ENCODE peak calls at places on chromosomes 16 and 17, in seven cellular contexts. M, H, I, U, L, Z and A are unnamed samples.

GRCh38 chr16:83045790-83046189 is 419.0 kb downstream of the CDH13 start:
- DNase-seq in M (no peak), H (no peak), I (no peak), U (no peak), L (no peak), Z (no peak), A (no peak)

GRCh38 chr17:75893305-75894048 is 3.3 kb downstream of the TRIM65 start:
- DNase-seq in M (no peak), H (no peak), I (no peak), U (no peak), L (no peak), Z (no peak), A (no peak)

GRCh38 chr17:12254460-12254859 is 233.8 kb downstream of the MAP2K4 start:
- DNase-seq in M (no peak), H (no peak), I (no peak), U (no peak), L (no peak), Z (no peak), A (no peak)

GRCh38 chr17:48878920-48879898 is 13.4 kb upstream of the ATP5MC1 start:
- DNase-seq in M (peak; percentile 67), H (peak; percentile 63), I (peak; percentile 35), U (peak; percentile 39), L (no peak), Z (no peak), A (peak; percentile 40)

GRCh38 chr16:17434006-17434405 is 36.8 kb downstream of the XYLT1 start:
- DNase-seq in M (no peak), H (no peak), I (no peak), U (no peak), L (no peak), Z (no peak), A (no peak)

GRCh38 chr17:7184647-7185046 is 5.5 kb upstream of the ASGR1 start:
- DNase-seq in M (no peak), H (no peak), I (no peak), U (no peak), L (no peak), Z (no peak), A (no peak)

GRCh38 chr17:39677072-39677471 is 8.8 kb downstream of the PNMT start:
- DNase-seq in M (no peak), H (no peak), I (no peak), U (no peak), L (no peak), Z (no peak), A (no peak)

GRCh38 chr17:28182559-28182958 is 136.4 kb upstream of the TMEM97 start:
- DNase-seq in M (no peak), H (no peak), I (no peak), U (no peak), L (no peak), Z (no peak), A (no peak)

GRCh38 chr16:72723781-72724180 is 324.1 kb downstream of the ZFHX3 start:
- DNase-seq in M (no peak), H (no peak), I (peak; percentile 4), U (no peak), L (no peak), Z (no peak), A (no peak)

GRCh38 chr16:87180069-87180468 is 137.1 kb downstream of the C16orf95 start:
- DNase-seq in M (no peak), H (no peak), I (no peak), U (no peak), L (no peak), Z (no peak), A (no peak)

GRCh38 chr17:58541249-58541648 is 26.8 kb upstream of the MTMR4 start:
- DNase-seq in M (no peak), H (no peak), I (no peak), U (no peak), L (no peak), Z (no peak), A (peak; percentile 26)

GRCh38 chr17:82882715-82883446 is 43.1 kb upstream of the ZNF750 start:
- DNase-seq in M (peak; percentile 71), H (no peak), I (no peak), U (no peak), L (peak; percentile 67), Z (peak; percentile 89), A (no peak)

GRCh38 chr16:21125191-21125590 is 25.5 kb downstream of the DNAH3 start:
- DNase-seq in M (no peak), H (no peak), I (no peak), U (no peak), L (no peak), Z (no peak), A (no peak)

GRCh38 chr16:67393111-67393789 is at the start of gene TPPP3:
- DNase-seq in M (peak; percentile 27), H (peak; percentile 90), I (peak; percentile 62), U (peak; percentile 91), L (no peak), Z (peak; percentile 90), A (peak; percentile 75)

GRCh38 chr16:72946474-72947194 is 101.3 kb downstream of the ZFHX3 start:
- DNase-seq in M (no peak), H (no peak), I (no peak), U (no peak), L (no peak), Z (no peak), A (no peak)

GRCh38 chr17:47875586-47875985 is 20.4 kb upstream of the SP2 start:
- DNase-seq in M (no peak), H (no peak), I (no peak), U (no peak), L (no peak), Z (no peak), A (no peak)

GRCh38 chr17:57747221-57748017 is 2.3 kb upstream of the CCDC182 start:
- DNase-seq in M (peak; percentile 47), H (peak; percentile 80), I (peak; percentile 41), U (peak; percentile 34), L (no peak), Z (no peak), A (peak; percentile 18)

GRCh38 chr16:15899538-15900100 is 11.2 kb upstream of the CEP20 start:
- DNase-seq in M (peak; percentile 27), H (peak; percentile 27), I (peak; percentile 76), U (no peak), L (no peak), Z (peak; percentile 67), A (no peak)

GRCh38 chr17:33014751-33015150 is 23.1 kb downstream of the SPACA3 start:
- DNase-seq in M (no peak), H (no peak), I (no peak), U (no peak), L (no peak), Z (peak; percentile 52), A (no peak)

GRCh38 chr17:78986048-78986648 is 6.4 kb upstream of the LGALS3BP start:
- DNase-seq in M (no peak), H (no peak), I (peak; percentile 30), U (no peak), L (no peak), Z (no peak), A (no peak)